ENCODE peak calls at places on chromosomes 2 and 18, in four cellular contexts. N is cardiac fibroblast, E is A673, S is prostate gland. B is an unnamed sample.

GRCh38 chr2:524442-524841 is 152.8 kb downstream of the TMEM18 start:
- DNase-seq in N (no peak), S (no peak), E (no peak), B (peak)

GRCh38 chr2:203328735-203329549 is 748 bp downstream of the ABI2 start:
- DNase-seq in E (peak), N (peak), S (peak), B (peak)

GRCh38 chr18:36809590-36810381 is 19.0 kb downstream of the TPGS2 start:
- DNase-seq in N (peak), S (peak), E (peak), B (no peak)

GRCh38 chr2:46034535-46034934 is 262.7 kb upstream of the EPAS1 start:
- DNase-seq in E (no peak), S (no peak), N (peak), B (no peak)

GRCh38 chr18:75752864-75753263 is 325.4 kb upstream of the SMIM21 start:
- DNase-seq in N (no peak), E (no peak), S (no peak), B (no peak)

GRCh38 chr2:76998713-76999112 is 523.5 kb downstream of the LRRTM4 start:
- DNase-seq in S (no peak), N (no peak), E (peak), B (no peak)

GRCh38 chr2:156797832-156798231 is 361.7 kb downstream of the GPD2 start:
- DNase-seq in N (no peak), S (no peak), E (no peak), B (no peak)

GRCh38 chr2:96772903-96773675 is 12.4 kb downstream of the CNNM4 start:
- DNase-seq in S (no peak), E (no peak), N (no peak), B (no peak)

GRCh38 chr2:174750923-174751441 is 13.3 kb downstream of the CHRNA1 start:
- DNase-seq in N (no peak), E (no peak), S (no peak), B (no peak)

GRCh38 chr2:104862061-104862941 is 8.4 kb downstream of the POU3F3 start:
- DNase-seq in S (no peak), E (no peak), N (no peak), B (no peak)

GRCh38 chr2:104861295-104862060 is 7.6 kb downstream of the POU3F3 start:
- DNase-seq in S (no peak), N (no peak), E (no peak), B (no peak)

GRCh38 chr2:104859310-104860130 is 5.6 kb downstream of the POU3F3 start:
- DNase-seq in N (no peak), S (no peak), E (no peak), B (no peak)

GRCh38 chr2:104858325-104858978 is 4.5 kb downstream of the POU3F3 start:
- DNase-seq in N (no peak), E (no peak), S (no peak), B (no peak)

GRCh38 chr2:104860141-104860790 is 6.4 kb downstream of the POU3F3 start:
- DNase-seq in E (no peak), S (no peak), N (no peak), B (no peak)
- H3K4me3 ChIP-seq in E (no peak), S (no peak), N (no peak), B (no peak)

GRCh38 chr2:26298286-26298637 is 47.7 kb upstream of the SELENOI start:
- DNase-seq in N (no peak), E (no peak), S (no peak), B (no peak)
- H3K4me3 ChIP-seq in N (no peak), E (no peak), S (peak), B (peak)

DNA sequence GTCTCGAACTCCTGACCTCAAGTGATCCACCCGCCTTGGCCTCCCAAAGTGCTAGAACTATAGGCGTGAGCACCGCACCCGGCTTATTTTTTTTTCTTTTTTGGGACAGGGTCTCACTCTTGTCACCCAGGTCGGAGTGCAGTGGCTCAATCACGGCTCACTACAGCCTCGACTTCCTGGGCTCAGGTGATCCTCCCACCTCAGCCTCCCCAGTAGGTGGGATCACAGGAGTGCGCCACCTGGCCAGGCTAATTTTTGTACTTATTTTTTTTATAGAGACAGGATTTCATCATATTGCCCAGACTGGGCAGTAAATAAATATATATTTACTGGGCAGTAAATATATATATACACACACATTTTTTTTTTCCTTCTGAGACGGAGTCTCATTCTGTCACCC is 2.6 kb downstream of the ATP5F1A start:
- DNase-seq in N (no peak), S (no peak), E (no peak), B (no peak)
- H3K4me3 ChIP-seq in N (no peak), S (no peak), E (no peak), B (no peak)

DNA sequence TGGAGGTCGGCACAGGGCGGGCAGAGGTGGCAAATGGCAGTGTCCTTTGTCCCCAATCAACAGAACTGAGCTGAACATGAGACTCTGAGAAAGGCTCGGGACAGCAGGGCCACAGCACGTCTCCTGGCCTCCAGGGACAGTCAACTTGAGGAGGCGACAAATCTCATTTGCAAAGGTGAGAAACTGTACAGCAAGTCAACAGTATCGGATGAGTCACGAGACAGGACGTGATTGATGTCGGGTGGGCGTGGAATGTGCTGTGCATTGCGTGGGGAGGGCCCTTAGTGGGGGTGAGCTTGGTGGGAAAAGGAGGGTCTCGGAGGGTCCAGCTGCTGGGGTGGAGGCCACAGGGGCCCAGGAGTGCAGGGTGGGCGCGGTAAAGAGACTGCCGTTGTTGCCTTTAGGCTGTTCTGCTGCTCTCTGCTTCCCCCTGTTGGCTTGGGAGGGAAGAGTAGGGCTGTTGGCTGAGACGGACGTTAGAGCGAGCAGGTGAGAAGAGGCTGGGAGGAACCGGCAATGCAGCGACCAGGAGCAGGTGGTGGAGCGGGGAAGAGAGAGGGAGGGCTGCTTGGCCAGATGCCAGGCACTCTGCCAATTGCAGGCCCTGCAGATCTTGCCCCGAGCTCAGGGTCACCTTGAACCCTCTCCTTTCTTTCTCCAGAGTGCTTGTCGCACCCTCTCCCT is 164.3 kb downstream of the BCL2 start:
- DNase-seq in S (peak), E (peak), N (no peak), B (no peak)
- H3K4me3 ChIP-seq in S (no peak), E (no peak), N (no peak), B (peak)

DNA sequence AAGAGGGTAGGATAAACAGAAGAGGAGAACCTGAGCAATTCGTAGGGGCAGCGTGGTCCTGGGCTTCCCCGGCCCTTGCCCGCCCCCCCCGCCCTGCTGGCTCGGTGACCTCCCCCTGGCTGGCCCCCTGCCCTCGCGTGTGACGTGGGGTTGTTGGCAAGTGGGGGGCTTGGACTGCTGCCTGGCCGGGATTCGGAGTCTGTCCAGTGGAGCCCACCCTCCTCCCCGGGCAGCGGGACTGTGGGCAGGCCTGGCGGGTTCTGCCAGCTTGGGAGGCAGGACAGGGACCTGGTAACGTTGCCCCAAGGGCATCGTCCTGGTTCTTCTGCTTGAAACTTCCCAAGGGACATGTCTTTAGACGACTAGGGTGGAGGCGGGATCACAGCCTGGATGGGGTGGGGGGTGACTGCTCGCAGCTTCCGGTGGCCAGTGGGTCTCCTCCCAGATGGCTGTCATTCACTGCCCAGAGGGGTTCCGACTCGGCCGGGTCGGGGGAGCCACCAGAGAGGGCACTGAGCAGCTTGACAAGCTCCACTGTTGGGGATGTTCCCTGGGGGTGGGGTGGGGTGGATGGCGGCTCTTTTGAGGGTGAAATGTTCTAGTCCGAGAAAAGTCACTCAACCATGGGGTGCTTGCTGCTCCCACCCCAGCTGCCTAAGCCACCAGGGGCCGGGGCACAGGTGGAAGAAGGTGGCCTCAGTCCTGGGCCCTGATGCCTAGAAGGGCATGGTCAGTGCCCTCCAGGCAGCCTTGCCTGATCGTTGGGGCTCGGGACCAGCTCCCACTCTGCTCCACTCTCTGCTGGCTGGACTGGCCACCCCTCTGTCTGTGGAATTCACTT is 4.2 kb upstream of the HS6ST1 start:
- DNase-seq in S (no peak), N (peak), E (no peak), B (peak)
- H3K4me3 ChIP-seq in S (peak), N (peak), E (peak), B (peak)

DNA sequence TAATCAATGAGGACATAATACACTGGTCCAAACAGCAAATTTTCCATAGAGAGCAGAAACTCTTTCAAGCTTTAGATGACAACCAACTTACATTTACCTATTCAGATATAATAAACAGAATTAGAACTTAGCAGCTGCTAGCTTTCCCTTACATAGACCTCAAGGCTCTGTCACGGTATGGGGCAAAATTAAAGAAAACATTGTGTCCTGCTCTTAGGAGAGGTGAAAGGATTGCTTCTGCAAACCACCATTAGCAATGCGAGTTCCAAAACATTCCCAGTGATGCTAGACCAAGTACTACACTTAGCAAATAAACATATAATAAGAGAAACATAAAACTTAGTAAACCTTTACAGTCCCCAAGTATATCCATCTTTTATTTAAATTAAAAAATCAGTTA is 183.2 kb downstream of the CAMKMT start:
- DNase-seq in S (no peak), E (no peak), N (no peak), B (no peak)
- H3K4me3 ChIP-seq in S (no peak), E (no peak), N (no peak), B (no peak)

B was measured in esophagus muscularis mucosa.